ENCODE peak calls at places on chromosome 16, in four cellular contexts. One of them, this sample, is unnamed.

GRCh38 chr16:85749686-85750020 is 1.2 kb downstream of the C16orf74 start:
- DNase-seq in K562: no peak
- DNase-seq in HCT116: no peak
- DNase-seq in HepG2: no peak
- DNase-seq in this sample: no peak

GRCh38 chr16:73216932-73217331 is 169.0 kb upstream of the ZFHX3 start:
- DNase-seq in K562: no peak
- DNase-seq in HCT116: no peak
- DNase-seq in HepG2: no peak
- DNase-seq in this sample: no peak

GRCh38 chr16:80803341-80804060 is 897 bp downstream of the CDYL2 start:
- DNase-seq in K562: no peak
- DNase-seq in HCT116: no peak
- DNase-seq in HepG2: no peak
- DNase-seq in this sample: no peak

GRCh38 chr16:10964891-10965326 is 20.5 kb downstream of the CLEC16A start:
- DNase-seq in K562: no peak
- DNase-seq in HCT116: no peak
- DNase-seq in HepG2: no peak
- DNase-seq in this sample: no peak

GRCh38 chr16:84179612-84180320 is 7.1 kb downstream of the TAF1C start:
- DNase-seq in K562: no peak
- DNase-seq in HCT116: no peak
- DNase-seq in HepG2: no peak
- DNase-seq in this sample: no peak

GRCh38 chr16:17346441-17346773 is 124.4 kb downstream of the XYLT1 start:
- DNase-seq in K562: no peak
- DNase-seq in HCT116: no peak
- DNase-seq in HepG2: no peak
- DNase-seq in this sample: no peak

GRCh38 chr16:20637247-20637646 is 60.2 kb downstream of the ACSM1 start:
- DNase-seq in K562: no peak
- DNase-seq in HCT116: no peak
- DNase-seq in HepG2: no peak
- DNase-seq in this sample: no peak

GRCh38 chr16:80681436-80681835 is 123.0 kb downstream of the CDYL2 start:
- DNase-seq in K562: no peak
- DNase-seq in HCT116: no peak
- DNase-seq in HepG2: no peak
- DNase-seq in this sample: no peak

GRCh38 chr16:88010343-88010970 is 59.2 kb downstream of the BANP start:
- DNase-seq in K562: no peak
- DNase-seq in HCT116: no peak
- DNase-seq in HepG2: no peak
- DNase-seq in this sample: no peak

GRCh38 chr16:81523387-81524115 is 78.9 kb downstream of the CMIP start:
- DNase-seq in K562: no peak
- DNase-seq in HCT116: peak
- DNase-seq in HepG2: no peak
- DNase-seq in this sample: peak

GRCh38 chr16:58487566-58488351 is 12.2 kb upstream of the NDRG4 start:
- DNase-seq in K562: peak
- DNase-seq in HCT116: peak
- DNase-seq in HepG2: peak
- DNase-seq in this sample: no peak

GRCh38 chr16:11253995-11254912 is 1.8 kb downstream of the SOCS1 start:
- DNase-seq in K562: no peak
- DNase-seq in HCT116: no peak
- DNase-seq in HepG2: no peak
- DNase-seq in this sample: no peak

DNA sequence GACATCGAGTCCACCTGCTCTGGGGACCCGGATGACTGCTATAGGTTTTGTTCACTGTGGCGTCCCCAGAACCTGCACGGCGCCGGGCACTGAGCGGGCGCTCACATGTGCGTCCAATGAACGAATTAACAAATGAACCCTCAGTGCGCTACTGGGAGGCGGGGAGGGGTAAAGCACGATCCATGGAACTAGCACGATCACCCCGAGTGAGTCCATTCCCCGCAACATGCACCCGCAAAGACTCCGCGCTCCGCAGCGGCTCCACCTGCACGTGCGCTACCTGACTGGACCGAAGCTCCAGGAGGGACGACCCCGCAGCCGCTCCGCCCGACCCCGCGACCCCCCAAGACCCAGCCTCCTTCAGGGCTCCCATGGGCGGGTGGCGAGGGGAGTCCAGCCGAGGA is 491 bp downstream of the TRAP1 start:
- DNase-seq in K562: peak
- DNase-seq in HCT116: no peak
- DNase-seq in HepG2: no peak
- DNase-seq in this sample: no peak
- TF ChIP-seq TCF7L2 in K562: no peak
- TF ChIP-seq TCF7L2 in HCT116: no peak
- TF ChIP-seq TCF7L2 in HepG2: no peak
- TF ChIP-seq TCF7L2 in this sample: no peak

GRCh38 chr16:23498863-23499262 is 11.4 kb downstream of the GGA2 start:
- DNase-seq in K562: no peak
- DNase-seq in HCT116: no peak
- DNase-seq in HepG2: peak
- DNase-seq in this sample: no peak

GRCh38 chr16:23501291-23501690 is 9.0 kb downstream of the GGA2 start:
- DNase-seq in K562: no peak
- DNase-seq in HCT116: no peak
- DNase-seq in HepG2: no peak
- DNase-seq in this sample: no peak

GRCh38 chr16:23500866-23501234 is 9.4 kb downstream of the GGA2 start:
- DNase-seq in K562: no peak
- DNase-seq in HCT116: no peak
- DNase-seq in HepG2: no peak
- DNase-seq in this sample: no peak

GRCh38 chr16:23499801-23500200 is 10.5 kb downstream of the GGA2 start:
- DNase-seq in K562: no peak
- DNase-seq in HCT116: no peak
- DNase-seq in HepG2: no peak
- DNase-seq in this sample: no peak

DNA sequence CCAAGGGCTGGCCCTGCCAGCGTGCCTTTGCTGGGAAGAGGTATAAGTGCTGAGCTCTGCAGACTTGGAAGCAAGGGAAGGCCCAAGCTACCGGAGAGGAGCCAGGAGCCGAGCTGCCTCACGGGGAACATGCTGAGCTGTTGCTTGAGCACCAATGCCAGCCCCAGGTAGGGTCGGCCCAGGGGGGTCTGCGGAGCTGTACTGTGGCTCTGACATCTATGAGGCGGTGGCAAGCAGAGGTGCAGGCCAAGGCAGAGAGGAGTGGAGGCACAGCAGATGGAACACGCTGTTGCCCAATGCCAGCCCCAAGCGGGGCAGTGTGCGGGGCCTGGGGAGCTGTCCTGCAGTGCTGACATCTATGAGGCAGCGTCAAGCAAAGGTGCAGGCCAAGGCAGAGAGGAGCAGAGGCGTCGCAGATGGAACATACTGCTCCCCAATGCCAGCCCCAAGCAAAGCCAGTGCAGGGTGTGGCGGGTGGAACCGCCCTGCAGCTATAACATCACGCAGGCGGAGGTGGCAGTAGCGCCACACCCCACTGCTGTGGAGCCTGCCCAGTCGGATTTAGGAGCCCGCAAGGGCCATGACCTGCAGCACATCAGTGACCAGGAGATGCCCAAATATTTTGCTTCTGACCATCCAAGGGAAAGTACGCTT is 10.0 kb downstream of the GGA2 start:
- DNase-seq in K562: no peak
- DNase-seq in HCT116: no peak
- DNase-seq in HepG2: no peak
- DNase-seq in this sample: no peak
- TF ChIP-seq REST in K562: no peak
- TF ChIP-seq REST in HCT116: no peak
- TF ChIP-seq REST in HepG2: no peak
- TF ChIP-seq REST in this sample: no peak

DNA sequence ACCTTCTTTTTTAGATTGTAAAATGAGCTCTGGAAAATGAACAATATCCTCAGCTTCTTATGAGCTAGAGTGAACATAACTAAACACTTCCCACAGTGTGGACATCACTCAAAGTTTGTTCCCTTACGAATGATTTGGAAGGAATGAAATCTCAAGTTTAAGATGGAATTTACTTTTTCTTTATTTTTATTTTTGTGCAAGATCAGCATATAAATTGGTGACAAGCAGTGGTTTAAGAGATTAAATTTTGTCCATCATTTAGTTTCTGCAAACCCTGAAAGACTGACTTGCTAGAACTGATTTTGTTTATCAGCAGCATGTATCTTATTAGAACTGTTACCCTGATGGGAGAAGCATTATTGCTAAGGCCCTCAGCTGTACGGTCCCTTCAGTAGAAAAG is 420.1 kb downstream of the CDH8 start:
- DNase-seq in K562: no peak
- DNase-seq in HCT116: no peak
- DNase-seq in HepG2: no peak
- DNase-seq in this sample: no peak
- H3K4me3 ChIP-seq in K562: no peak
- H3K4me3 ChIP-seq in HCT116: no peak
- H3K4me3 ChIP-seq in HepG2: no peak
- H3K4me3 ChIP-seq in this sample: no peak

DNA sequence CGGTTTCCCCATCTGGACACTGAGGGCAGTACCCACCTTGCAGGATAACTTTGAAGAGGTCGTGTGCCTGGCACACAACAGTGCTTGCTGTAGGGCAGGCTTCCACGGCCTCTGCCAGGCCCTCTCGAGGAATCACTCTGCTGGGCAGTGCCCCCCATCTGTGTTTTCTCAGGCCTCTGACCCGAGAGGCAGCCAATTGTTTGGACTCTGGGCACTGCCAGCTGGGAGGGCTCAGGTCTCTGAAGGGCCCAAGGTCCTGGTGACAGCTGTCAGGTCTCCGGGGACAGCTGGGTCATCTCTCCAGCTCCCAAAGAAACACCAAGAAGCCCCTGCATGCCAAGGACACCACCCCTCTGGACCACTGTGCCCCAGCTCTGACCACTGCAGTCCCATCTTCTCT is 1.0 kb upstream of the RAB26 start:
- DNase-seq in K562: no peak
- DNase-seq in HCT116: no peak
- DNase-seq in HepG2: no peak
- DNase-seq in this sample: no peak
- TF ChIP-seq TCF7L2 in K562: no peak
- TF ChIP-seq TCF7L2 in HCT116: no peak
- TF ChIP-seq TCF7L2 in HepG2: no peak
- TF ChIP-seq TCF7L2 in this sample: no peak

DNA sequence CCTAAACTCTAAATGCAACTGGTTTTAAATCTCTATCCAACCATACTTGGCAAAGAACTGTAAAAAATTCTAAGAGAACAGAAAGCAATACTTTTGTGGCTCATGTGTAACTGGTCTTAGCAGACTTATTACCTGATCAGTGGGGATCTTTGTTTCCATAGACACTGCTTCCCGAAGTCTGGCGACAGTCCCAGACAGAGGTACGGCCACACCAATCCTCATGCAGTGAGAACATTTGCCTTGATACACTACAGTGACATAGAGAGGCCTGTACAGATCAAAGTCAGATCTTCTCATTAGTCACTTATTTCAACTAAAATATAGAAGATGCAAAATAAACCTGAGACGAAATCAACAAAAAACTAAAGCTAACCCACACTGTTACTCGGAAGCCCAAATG is 43.9 kb downstream of the USP31 start:
- DNase-seq in K562: no peak
- DNase-seq in HCT116: no peak
- DNase-seq in HepG2: no peak
- DNase-seq in this sample: no peak
- TF ChIP-seq REST in K562: no peak
- TF ChIP-seq REST in HCT116: no peak
- TF ChIP-seq REST in HepG2: no peak
- TF ChIP-seq REST in this sample: no peak

GRCh38 chr16:69888005-69888560 is 63.1 kb upstream of the CLEC18A start:
- DNase-seq in K562: no peak
- DNase-seq in HCT116: no peak
- DNase-seq in HepG2: no peak
- DNase-seq in this sample: no peak

GRCh38 chr16:69886726-69887125 is 64.4 kb upstream of the CLEC18A start:
- DNase-seq in K562: no peak
- DNase-seq in HCT116: no peak
- DNase-seq in HepG2: no peak
- DNase-seq in this sample: no peak

GRCh38 chr16:69889295-69889964 is 61.7 kb upstream of the CLEC18A start:
- DNase-seq in K562: no peak
- DNase-seq in HCT116: no peak
- DNase-seq in HepG2: no peak
- DNase-seq in this sample: no peak

GRCh38 chr16:69883744-69884143 is 67.4 kb upstream of the CLEC18A start:
- DNase-seq in K562: no peak
- DNase-seq in HCT116: no peak
- DNase-seq in HepG2: no peak
- DNase-seq in this sample: no peak

DNA sequence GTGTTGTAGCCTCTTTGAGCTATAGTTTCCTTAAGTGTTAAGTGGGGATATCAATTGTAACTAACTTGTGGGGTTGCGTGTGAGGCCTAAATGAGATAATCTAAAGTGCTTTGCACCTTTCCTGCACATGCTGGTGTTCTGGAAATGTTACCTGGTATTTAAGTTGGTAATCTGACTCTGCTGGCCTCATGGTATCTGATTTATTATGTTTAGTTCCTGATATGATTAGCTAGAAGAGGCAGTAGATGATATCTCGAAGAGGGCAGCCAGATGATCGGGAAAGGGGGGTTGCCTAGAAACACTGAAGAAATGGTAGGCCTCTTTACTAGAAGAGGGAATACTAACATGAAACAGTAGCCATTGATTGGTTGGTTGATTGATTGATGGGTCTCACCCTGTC is 65.4 kb upstream of the CLEC18A start:
- DNase-seq in K562: no peak
- DNase-seq in HCT116: no peak
- DNase-seq in HepG2: no peak
- DNase-seq in this sample: no peak
- H3K4me3 ChIP-seq in K562: no peak
- H3K4me3 ChIP-seq in HCT116: no peak
- H3K4me3 ChIP-seq in HepG2: no peak
- H3K4me3 ChIP-seq in this sample: no peak

DNA sequence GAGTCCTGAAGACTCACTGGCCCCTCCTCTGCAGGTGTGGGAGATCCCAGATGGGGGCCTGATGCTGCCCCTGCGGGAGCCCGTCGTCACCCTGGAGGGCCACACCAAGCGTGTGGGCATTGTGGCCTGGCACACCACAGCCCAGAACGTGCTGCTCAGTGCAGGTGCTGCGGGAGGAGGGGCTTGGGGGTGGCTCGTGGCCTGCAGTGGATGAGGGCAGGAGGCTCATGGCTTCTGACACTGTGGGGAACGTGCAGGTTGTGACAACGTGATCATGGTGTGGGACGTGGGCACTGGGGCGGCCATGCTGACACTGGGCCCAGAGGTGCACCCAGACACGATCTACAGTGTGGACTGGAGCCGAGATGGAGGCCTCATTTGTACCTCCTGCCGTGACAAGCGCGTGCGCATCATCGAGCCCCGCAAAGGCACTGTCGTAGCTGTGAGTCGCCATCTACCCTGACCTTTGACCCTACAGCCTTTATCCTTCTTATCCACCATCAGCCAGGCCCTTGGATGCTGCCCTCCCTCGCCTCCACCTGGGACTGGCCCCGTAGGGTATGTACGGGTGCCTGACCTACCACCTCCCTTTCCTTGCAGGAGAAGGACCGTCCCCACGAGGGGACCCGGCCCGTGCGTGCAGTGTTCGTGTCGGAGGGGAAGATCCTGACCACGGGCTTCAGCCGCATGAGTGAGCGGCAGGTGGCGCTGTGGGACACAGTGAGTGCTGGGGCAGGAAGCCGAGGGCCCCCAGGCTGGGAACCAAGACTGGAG is 3.6 kb downstream of the CORO1A start:
- DNase-seq in K562: peak
- DNase-seq in HCT116: no peak
- DNase-seq in HepG2: peak
- DNase-seq in this sample: peak
- TF ChIP-seq TCF7L2 in K562: no peak
- TF ChIP-seq TCF7L2 in HCT116: no peak
- TF ChIP-seq TCF7L2 in HepG2: no peak
- TF ChIP-seq TCF7L2 in this sample: no peak